ENCODE peak calls at places on chromosomes 7 and 10, in seven cellular contexts. P, U, I, E, A, O and V are unnamed samples. For H3K4me1, the result is how much of the 10 kb centered on the place peaks cover.

GRCh38 chr10:131219955-131220489 is 91.5 kb downstream of the TCERG1L start:
- DNase-seq in E (no peak), O (no peak), A (no peak), P (no peak), U (no peak), I (no peak), V (no peak)

GRCh38 chr10:43316988-43317387 is 50.1 kb upstream of the RASGEF1A start:
- DNase-seq in E (no peak), O (no peak), P (peak), I (no peak), A (no peak), U (no peak), V (no peak)

GRCh38 chr10:77398986-77399755 is 238.4 kb downstream of the KCNMA1 start:
- DNase-seq in O (no peak), E (no peak), U (no peak), A (no peak), I (no peak), P (no peak), V (no peak)

GRCh38 chr10:129971381-129972144 is 7.5 kb upstream of the EBF3 start:
- DNase-seq in I (peak), P (peak), A (peak), O (no peak), U (no peak), E (peak), V (peak)

GRCh38 chr7:43572516-43573049 is 10.3 kb upstream of the STK17A start:
- DNase-seq in I (peak), A (no peak), U (peak), O (peak), P (no peak), E (peak), V (no peak)

GRCh38 chr7:128833148-128833938 is 3.1 kb downstream of the FLNC start:
- DNase-seq in O (no peak), U (peak), P (no peak), I (no peak), A (peak), E (peak), V (no peak)

GRCh38 chr10:110568055-110568735 is 700 bp downstream of the SMC3 start:
- DNase-seq in E (no peak), U (no peak), I (peak), A (no peak), P (no peak), O (no peak), V (peak)

GRCh38 chr10:105807930-105808587 is 1167.0 kb downstream of the SORCS3 start:
- DNase-seq in A (no peak), P (no peak), O (no peak), U (no peak), I (no peak), E (no peak), V (no peak)

GRCh38 chr10:11775412-11775811 is 33.2 kb downstream of the ECHDC3 start:
- DNase-seq in O (no peak), U (no peak), E (no peak), I (no peak), P (no peak), A (no peak), V (no peak)

GRCh38 chr10:109274681-109275080 is 648.6 kb downstream of the XPNPEP1 start:
- DNase-seq in U (no peak), A (no peak), P (no peak), E (no peak), O (no peak), I (no peak), V (no peak)

GRCh38 chr7:158957921-158958471 is 101.6 kb downstream of the DYNC2I1 start:
- DNase-seq in E (no peak), P (peak), O (no peak), U (no peak), A (no peak), I (peak), V (peak)

GRCh38 chr10:119198438-119198837 is 8.9 kb upstream of the GRK5 start:
- DNase-seq in O (no peak), E (no peak), I (peak), P (no peak), A (no peak), U (no peak), V (peak)

GRCh38 chr10:119457966-119458766 is 84.4 kb downstream of the RGS10 start:
- DNase-seq in A (peak), E (no peak), I (no peak), U (no peak), O (no peak), P (no peak), V (no peak)

GRCh38 chr7:1532456-1533254 is 2.2 kb downstream of the MAFK start:
- DNase-seq in I (peak), A (peak), O (peak), E (peak), P (peak), U (peak), V (peak)

GRCh38 chr10:8927705-8928104 is 873.2 kb downstream of the GATA3 start:
- DNase-seq in P (no peak), E (no peak), A (no peak), O (no peak), U (no peak), I (no peak), V (no peak)

GRCh38 chr10:59000162-59000825 is 176.1 kb upstream of the PHYHIPL start:
- DNase-seq in P (no peak), U (no peak), E (no peak), I (no peak), O (no peak), A (no peak), V (no peak)

GRCh38 chr7:7972927-7973594 is 4.5 kb downstream of the GLCCI1 start:
- DNase-seq in I (no peak), U (no peak), E (no peak), O (no peak), P (no peak), A (no peak), V (no peak)

GRCh38 chr7:127791790-127792189 is 139.8 kb downstream of the SND1 start:
- DNase-seq in P (no peak), I (no peak), E (peak), O (no peak), A (no peak), U (no peak), V (no peak)

GRCh38 chr10:22988581-22989360 is 60.9 kb downstream of the ARMC3 start:
- DNase-seq in I (peak), P (no peak), A (peak), O (peak), E (peak), U (peak), V (peak)

GRCh38 chr10:104301907-104302690 is 33.1 kb downstream of the GSTO2 start:
- DNase-seq in U (no peak), O (no peak), I (no peak), E (peak), P (no peak), A (no peak), V (no peak)

GRCh38 chr7:24828871-24829661 is 71.8 kb upstream of the GSDME start:
- DNase-seq in U (no peak), A (peak), O (no peak), P (no peak), E (no peak), I (no peak), V (no peak)

GRCh38 chr10:102114861-102115618 is 5.1 kb downstream of the LDB1 start:
- DNase-seq in E (peak), A (peak), U (peak), I (peak), P (peak), O (no peak), V (peak)

GRCh38 chr10:102117391-102118159 is 2.6 kb downstream of the LDB1 start:
- DNase-seq in P (peak), O (no peak), I (peak), A (peak), E (peak), U (peak), V (peak)

GRCh38 chr10:102113261-102113955 is 6.8 kb downstream of the LDB1 start:
- DNase-seq in O (no peak), E (no peak), P (no peak), A (no peak), U (no peak), I (no peak), V (no peak)

GRCh38 chr10:102113956-102114857 is 6.0 kb downstream of the LDB1 start:
- DNase-seq in P (peak), O (no peak), I (no peak), U (no peak), A (peak), E (no peak), V (peak)

DNA sequence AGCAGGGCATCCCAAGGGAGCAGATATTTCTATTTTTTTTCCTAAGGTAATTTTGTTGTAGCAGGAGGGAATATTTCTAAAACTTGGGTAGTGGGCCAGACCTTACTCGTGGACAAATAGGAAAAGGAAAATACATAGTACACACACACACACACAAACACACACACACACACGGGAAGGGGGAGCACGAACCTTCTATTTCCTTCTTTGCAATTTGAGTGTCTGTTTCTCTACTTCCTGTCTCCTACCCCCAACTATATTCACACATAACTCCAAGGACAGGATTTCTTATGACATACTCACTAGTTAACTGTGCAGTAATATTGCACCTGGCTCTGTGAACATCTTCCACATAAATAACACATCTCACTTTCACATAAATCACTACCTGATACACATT is 4.4 kb downstream of the LDB1 start:
- DNase-seq in E (peak), I (no peak), A (no peak), O (no peak), P (no peak), U (no peak), V (no peak)
- H3K4me1 ChIP-seq in E (under half), I (half or more), A (half or more), O (half or more), P (under half), U (half or more), V (half or more)

DNA sequence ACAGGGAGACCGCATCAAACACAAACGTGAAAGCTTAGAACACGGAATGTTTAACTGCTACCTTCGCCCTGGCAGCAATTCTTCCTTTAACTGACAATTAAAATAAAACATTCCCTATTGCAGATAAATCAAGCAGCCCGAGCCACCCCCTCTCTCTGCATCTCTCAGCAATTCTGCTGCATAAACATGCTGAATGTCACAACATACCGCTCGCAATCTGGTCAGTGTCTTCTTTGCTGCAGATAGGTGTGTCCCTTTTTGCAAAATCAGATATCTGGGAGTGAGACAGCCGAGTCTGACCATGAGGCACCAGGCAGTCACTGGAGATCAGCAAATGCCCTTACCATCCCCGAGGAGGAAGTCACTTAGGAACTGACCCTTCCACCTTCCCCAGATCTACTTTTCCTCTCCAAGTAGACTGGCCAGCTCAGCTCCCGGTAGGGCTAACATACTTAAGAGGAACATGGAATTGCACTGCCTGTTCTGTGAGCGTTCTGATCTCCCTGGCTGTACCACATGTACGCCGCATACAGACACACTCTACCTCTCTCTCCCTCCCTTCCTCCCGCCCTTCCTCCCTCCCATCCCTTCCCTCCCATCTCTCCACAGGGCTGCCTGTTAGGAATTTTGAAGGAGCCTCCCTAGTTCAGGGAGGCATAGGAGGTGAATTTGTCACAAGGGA is at the start of gene FRMD4A:
- DNase-seq in O (no peak), P (no peak), A (no peak), U (no peak), I (no peak), E (no peak), V (no peak)
- TF ChIP-seq POLR2A in O (no peak), P (no peak), A (no peak), U (no peak), I (no peak), E (no peak), V (no peak)

GRCh38 chr7:47535033-47535703 is 46.7 kb downstream of the TNS3 start:
- DNase-seq in U (no peak), O (no peak), E (peak), I (no peak), A (no peak), P (peak), V (no peak)
- H3K4me1 ChIP-seq in U (under half), O (under half), E (under half), I (under half), A (under half), P (under half), V (under half)

GRCh38 chr10:97057836-97058235 is 127.9 kb downstream of the SLIT1 start:
- DNase-seq in A (no peak), O (no peak), I (no peak), E (no peak), U (no peak), P (no peak), V (no peak)

GRCh38 chr10:97059872-97060205 is 125.9 kb downstream of the SLIT1 start:
- DNase-seq in P (no peak), U (no peak), I (no peak), E (no peak), A (no peak), O (no peak), V (no peak)

GRCh38 chr10:97059006-97059871 is 126.5 kb downstream of the SLIT1 start:
- DNase-seq in O (no peak), I (no peak), A (no peak), P (peak), U (no peak), E (no peak), V (no peak)

GRCh38 chr10:97060441-97061084 is 125.2 kb downstream of the SLIT1 start:
- DNase-seq in P (no peak), E (peak), I (no peak), A (no peak), U (no peak), O (no peak), V (no peak)

DNA sequence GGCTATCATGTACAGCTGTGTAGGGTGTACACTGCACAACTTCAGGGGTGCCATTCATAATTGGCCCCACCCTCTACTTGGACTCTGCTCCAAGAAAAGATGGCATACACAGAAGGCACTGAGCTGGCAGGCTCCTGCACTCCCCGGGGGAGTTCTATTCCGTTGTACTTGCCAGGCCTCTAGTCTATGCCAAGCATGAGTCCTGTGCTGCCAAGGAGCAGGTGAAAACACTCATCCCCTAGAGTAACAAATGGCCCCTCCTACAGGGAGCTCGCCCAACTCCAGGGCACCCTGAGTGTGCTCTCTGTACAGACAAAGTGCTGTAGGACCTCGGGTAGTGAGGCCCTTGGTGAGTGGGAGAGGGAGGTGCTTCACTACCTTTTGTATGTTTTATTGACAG is 127.2 kb downstream of the SLIT1 start:
- DNase-seq in P (no peak), U (peak), O (no peak), A (peak), E (no peak), I (peak), V (no peak)
- TF ChIP-seq POLR2A in P (no peak), U (no peak), O (no peak), A (no peak), E (no peak), I (no peak), V (no peak)

GRCh38 chr10:25300073-25300472 is 125.3 kb downstream of the GPR158 start:
- DNase-seq in I (no peak), A (no peak), U (no peak), E (no peak), O (no peak), P (no peak), V (no peak)

GRCh38 chr10:25308278-25308677 is 133.5 kb downstream of the GPR158 start:
- DNase-seq in I (no peak), A (no peak), O (no peak), E (no peak), P (no peak), U (no peak), V (no peak)

DNA sequence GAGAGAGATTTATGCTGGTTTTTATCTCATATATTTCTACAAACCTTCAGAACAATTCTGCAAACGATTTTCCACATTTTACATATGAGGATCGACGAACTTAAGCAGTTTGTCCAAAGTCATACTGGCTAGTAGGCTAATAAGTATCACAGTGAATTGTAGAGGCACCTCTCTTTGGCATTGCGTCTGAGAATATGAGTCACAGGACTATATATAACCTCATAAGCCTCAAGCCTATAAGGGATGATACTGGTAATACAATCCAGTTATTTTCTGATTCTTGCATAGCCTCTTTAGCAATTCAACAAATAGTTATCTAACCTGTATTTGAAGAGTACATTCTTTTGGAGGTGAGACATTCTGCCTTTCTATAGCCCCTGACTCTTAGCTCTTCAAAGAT is 129.8 kb downstream of the GPR158 start:
- DNase-seq in O (no peak), I (no peak), E (no peak), U (no peak), P (no peak), A (no peak), V (no peak)
- H3K4me1 ChIP-seq in O (under half), I (under half), E (under half), U (under half), P (under half), A (under half), V (under half)

GRCh38 chr10:15097011-15097812 is at the start of gene RPP38:
- DNase-seq in U (peak), E (peak), P (peak), A (peak), O (peak), I (peak), V (peak)
- TF ChIP-seq POLR2A in U (peak), E (peak), P (peak), A (peak), O (peak), I (peak), V (peak)

GRCh38 chr7:22729180-22729579 is 2.2 kb downstream of the IL6 start:
- DNase-seq in E (peak), O (no peak), P (no peak), I (no peak), U (no peak), A (no peak), V (no peak)
- H3K4me1 ChIP-seq in E (under half), O (under half), P (under half), I (half or more), U (under half), A (under half), V (under half)

GRCh38 chr7:151047979-151048763 is at the start of gene ASIC3:
- DNase-seq in I (no peak), O (no peak), E (no peak), P (no peak), U (no peak), A (no peak), V (no peak)
- TF ChIP-seq POLR2A in I (no peak), O (no peak), E (no peak), P (no peak), U (no peak), A (no peak), V (no peak)